ENCODE peak calls at places on chromosome 3, in nine cellular contexts. L, T, S, I, Y, A, K, X and F are unnamed samples.

GRCh38 chr3:165522371-165522770 is 314.9 kb downstream of the BCHE start:
- DNase-seq in L (no peak), T (no peak), S (no peak), I (no peak), Y (no peak), A (no peak), K (no peak), X (no peak), F (no peak)

GRCh38 chr3:193978030-193978429 is 157.9 kb upstream of the HES1 start:
- DNase-seq in L (no peak), T (no peak), S (no peak), I (no peak), Y (no peak), A (no peak), K (no peak), X (no peak), F (no peak)

GRCh38 chr3:85304360-85304964 is 345.7 kb downstream of the CADM2 start:
- DNase-seq in L (no peak), T (peak; percentile 7), S (no peak), I (no peak), Y (no peak), A (no peak), K (no peak), X (no peak), F (no peak)

GRCh38 chr3:173584834-173585831 is 187.6 kb downstream of the NLGN1 start:
- DNase-seq in L (peak; percentile 34), T (peak; percentile 72), S (no peak), I (peak; percentile 21), Y (peak; percentile 50), A (no peak), K (no peak), X (peak; percentile 77), F (no peak)

GRCh38 chr3:159130108-159130507 is 328.3 kb downstream of the MFSD1 start:
- DNase-seq in L (peak; percentile 10), T (no peak), S (no peak), I (peak; percentile 11), Y (no peak), A (no peak), K (no peak), X (no peak), F (no peak)

GRCh38 chr3:193560870-193561269 is 6.2 kb upstream of the ATP13A4 start:
- DNase-seq in L (no peak), T (no peak), S (no peak), I (no peak), Y (no peak), A (no peak), K (peak; percentile 59), X (no peak), F (no peak)

GRCh38 chr3:59245879-59246501 is 196.2 kb upstream of the CFAP20DC start:
- DNase-seq in L (no peak), T (no peak), S (no peak), I (peak; percentile 19), Y (no peak), A (peak; percentile 84), K (no peak), X (no peak), F (no peak)

GRCh38 chr3:39142067-39142466 is 11.3 kb downstream of the CSRNP1 start:
- DNase-seq in L (peak; percentile 66), T (no peak), S (no peak), I (no peak), Y (no peak), A (no peak), K (peak; percentile 51), X (no peak), F (no peak)

GRCh38 chr3:56870436-56870835 is 68.7 kb upstream of the ARHGEF3 start:
- DNase-seq in L (no peak), T (no peak), S (peak; percentile 69), I (no peak), Y (no peak), A (no peak), K (no peak), X (no peak), F (no peak)

GRCh38 chr3:10975695-10976234 is 16.8 kb upstream of the SLC6A1 start:
- DNase-seq in L (no peak), T (no peak), S (no peak), I (no peak), Y (no peak), A (no peak), K (no peak), X (no peak), F (no peak)

GRCh38 chr3:98612996-98613517 is 19.6 kb upstream of the CPOX start:
- DNase-seq in L (no peak), T (no peak), S (no peak), I (no peak), Y (peak; percentile 34), A (no peak), K (no peak), X (no peak), F (peak; percentile 11)

GRCh38 chr3:38646630-38647029 is 2.9 kb downstream of the SCN5A start:
- DNase-seq in L (peak; percentile 25), T (no peak), S (no peak), I (peak; percentile 59), Y (no peak), A (no peak), K (no peak), X (no peak), F (no peak)

GRCh38 chr3:196837819-196838420 is 29.8 kb upstream of the SENP5 start:
- DNase-seq in L (peak; percentile 83), T (peak; percentile 74), S (peak; percentile 55), I (peak; percentile 76), Y (peak; percentile 44), A (peak; percentile 56), K (peak; percentile 74), X (peak; percentile 30), F (peak; percentile 30)

GRCh38 chr3:195188530-195188917 is 82.4 kb downstream of the XXYLT1 start:
- DNase-seq in L (no peak), T (no peak), S (no peak), I (peak; percentile 59), Y (no peak), A (no peak), K (no peak), X (no peak), F (no peak)

GRCh38 chr3:187735837-187736236 is 9.4 kb downstream of the BCL6 start:
- DNase-seq in L (no peak), T (no peak), S (no peak), I (no peak), Y (no peak), A (no peak), K (no peak), X (no peak), F (peak; percentile 47)

GRCh38 chr3:119378259-119378658 is 84.1 kb downstream of the ARHGAP31 start:
- DNase-seq in L (no peak), T (no peak), S (no peak), I (no peak), Y (no peak), A (no peak), K (no peak), X (no peak), F (no peak)

GRCh38 chr3:88369337-88369736 is 219.6 kb downstream of the C3orf38 start:
- DNase-seq in L (no peak), T (no peak), S (no peak), I (no peak), Y (no peak), A (no peak), K (no peak), X (no peak), F (no peak)

GRCh38 chr3:102400142-102400541 is 34.7 kb upstream of the ZPLD1 start:
- DNase-seq in L (no peak), T (no peak), S (no peak), I (no peak), Y (no peak), A (no peak), K (no peak), X (no peak), F (no peak)

GRCh38 chr3:150251187-150251592 is 156.9 kb upstream of the TSC22D2 start:
- DNase-seq in L (no peak), T (no peak), S (no peak), I (no peak), Y (no peak), A (no peak), K (no peak), X (no peak), F (peak; percentile 36)

GRCh38 chr3:150253622-150254021 is 154.5 kb upstream of the TSC22D2 start:
- DNase-seq in L (no peak), T (no peak), S (no peak), I (peak; percentile 58), Y (no peak), A (no peak), K (no peak), X (no peak), F (peak; percentile 66)

GRCh38 chr3:150249776-150250175 is 158.3 kb upstream of the TSC22D2 start:
- DNase-seq in L (no peak), T (no peak), S (no peak), I (no peak), Y (no peak), A (no peak), K (no peak), X (no peak), F (no peak)

GRCh38 chr3:150252462-150252861 is 155.6 kb upstream of the TSC22D2 start:
- DNase-seq in L (peak; percentile 45), T (no peak), S (no peak), I (no peak), Y (no peak), A (no peak), K (no peak), X (no peak), F (no peak)

GRCh38 chr3:150251654-150252053 is 156.4 kb upstream of the TSC22D2 start:
- DNase-seq in L (no peak), T (no peak), S (no peak), I (no peak), Y (no peak), A (no peak), K (no peak), X (no peak), F (no peak)
- H3K4me1 ChIP-seq in L (peaks cover 41% of the 10 kb centered on the region), T (peaks cover 28% of the 10 kb centered on the region), S (peaks cover 12% of the 10 kb centered on the region), I (peaks cover 8% of the 10 kb centered on the region), Y (peaks cover 13% of the 10 kb centered on the region), A (peaks cover 12% of the 10 kb centered on the region), K (peaks cover 63% of the 10 kb centered on the region), X (peaks cover 10% of the 10 kb centered on the region), F (peaks cover 52% of the 10 kb centered on the region)

GRCh38 chr3:191352014-191352413 is 21.7 kb upstream of the UTS2B start:
- DNase-seq in L (no peak), T (no peak), S (no peak), I (no peak), Y (no peak), A (no peak), K (no peak), X (no peak), F (no peak)
- H3K4me3 ChIP-seq in L (no peak overlapping the region), T (no peak overlapping the region), S (no peak overlapping the region), I (no peak overlapping the region), Y (no peak overlapping the region), A (no peak overlapping the region), K (no peak overlapping the region), X (no peak overlapping the region), F (no peak overlapping the region)

GRCh38 chr3:177338697-177339219 is 141.5 kb upstream of the TBL1XR1 start:
- DNase-seq in L (peak; percentile 31), T (no peak), S (peak; percentile 84), I (no peak), Y (no peak), A (no peak), K (no peak), X (no peak), F (no peak)
- H3K4me1 ChIP-seq in L (peaks cover 31% of the 10 kb centered on the region), T (peaks cover 30% of the 10 kb centered on the region), S (peaks cover 50% of the 10 kb centered on the region), I (peaks cover 44% of the 10 kb centered on the region), Y (peaks cover 5% of the 10 kb centered on the region), A (no peaks in the 10 kb centered on the region), K (peaks cover 25% of the 10 kb centered on the region), X (peaks cover 2% of the 10 kb centered on the region), F (peaks cover 22% of the 10 kb centered on the region)

DNA sequence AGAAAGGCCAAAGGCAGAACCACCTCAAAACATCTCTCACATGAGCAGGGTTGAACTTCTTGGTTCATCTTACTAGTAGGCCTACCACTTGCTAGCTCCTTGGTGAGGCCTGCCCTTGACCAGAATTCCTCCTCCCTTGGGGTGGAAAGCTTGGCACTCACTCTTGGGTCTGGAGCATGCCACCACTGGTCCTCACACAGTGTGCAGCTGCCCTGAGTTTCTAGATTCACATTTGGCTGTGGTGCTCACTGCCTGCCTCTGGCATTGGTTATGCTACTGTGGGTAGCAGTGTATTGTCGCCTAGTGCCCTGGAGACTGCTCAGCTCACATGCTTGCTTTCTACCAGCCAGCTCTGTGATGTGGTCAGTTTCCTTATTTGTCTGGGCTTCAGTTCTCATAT is 23.7 kb downstream of the OXNAD1 start:
- DNase-seq in L (no peak), T (peak; percentile 52), S (no peak), I (no peak), Y (no peak), A (no peak), K (no peak), X (no peak), F (peak; percentile 48)
- H3K4me3 ChIP-seq in L (no peak overlapping the region), T (no peak overlapping the region), S (no peak overlapping the region), I (no peak overlapping the region), Y (no peak overlapping the region), A (no peak overlapping the region), K (peak overlapping the region; percentile 1), X (peak overlapping the region; percentile 5), F (no peak overlapping the region)